ENCODE peak calls at places on chromosome 7, in five cellular contexts. One of them, this sample, is unnamed.

GRCh38 chr7:22983257-22983855 is 30.6 kb downstream of the HYCC1 start:
- DNase-seq in CD4-positive, alpha-beta memory T cell: no peak
- DNase-seq in heart left ventricle: no peak
- DNase-seq in K562: no peak
- DNase-seq in psoas muscle: no peak
- DNase-seq in this sample: no peak

GRCh38 chr7:75699993-75700392 is 38.7 kb downstream of the HIP1 start:
- DNase-seq in CD4-positive, alpha-beta memory T cell: no peak
- DNase-seq in heart left ventricle: no peak
- DNase-seq in K562: no peak
- DNase-seq in psoas muscle: no peak
- DNase-seq in this sample: peak

GRCh38 chr7:92259610-92260247 is 14.0 kb downstream of the ANKIB1 start:
- DNase-seq in CD4-positive, alpha-beta memory T cell: no peak
- DNase-seq in heart left ventricle: no peak
- DNase-seq in K562: no peak
- DNase-seq in psoas muscle: no peak
- DNase-seq in this sample: no peak

GRCh38 chr7:91668217-91668616 is 212.3 kb downstream of the MTERF1 start:
- DNase-seq in CD4-positive, alpha-beta memory T cell: no peak
- DNase-seq in heart left ventricle: no peak
- DNase-seq in K562: no peak
- DNase-seq in psoas muscle: no peak
- DNase-seq in this sample: no peak

GRCh38 chr7:26376208-26376917 is 84.7 kb downstream of the SNX10 start:
- DNase-seq in CD4-positive, alpha-beta memory T cell: peak
- DNase-seq in heart left ventricle: peak
- DNase-seq in K562: no peak
- DNase-seq in psoas muscle: peak
- DNase-seq in this sample: peak

GRCh38 chr7:55498770-55499169 is 73.5 kb downstream of the VOPP1 start:
- DNase-seq in CD4-positive, alpha-beta memory T cell: no peak
- DNase-seq in heart left ventricle: no peak
- DNase-seq in K562: no peak
- DNase-seq in psoas muscle: no peak
- DNase-seq in this sample: no peak

GRCh38 chr7:44988718-44989117 is 9.9 kb upstream of the MYO1G start:
- DNase-seq in CD4-positive, alpha-beta memory T cell: no peak
- DNase-seq in heart left ventricle: no peak
- DNase-seq in K562: no peak
- DNase-seq in psoas muscle: no peak
- DNase-seq in this sample: no peak

GRCh38 chr7:27161214-27161720 is 4.1 kb downstream of the HOXA9 start:
- DNase-seq in CD4-positive, alpha-beta memory T cell: no peak
- DNase-seq in heart left ventricle: peak
- DNase-seq in K562: peak
- DNase-seq in psoas muscle: peak
- DNase-seq in this sample: no peak

GRCh38 chr7:94760702-94761101 is 104.8 kb upstream of the SGCE start:
- DNase-seq in CD4-positive, alpha-beta memory T cell: no peak
- DNase-seq in heart left ventricle: no peak
- DNase-seq in K562: no peak
- DNase-seq in psoas muscle: no peak
- DNase-seq in this sample: no peak

GRCh38 chr7:138008588-138009349 is 6.9 kb upstream of the CREB3L2 start:
- DNase-seq in CD4-positive, alpha-beta memory T cell: peak
- DNase-seq in heart left ventricle: peak
- DNase-seq in K562: peak
- DNase-seq in psoas muscle: no peak
- DNase-seq in this sample: no peak

GRCh38 chr7:96199421-96199820 is 122.5 kb downstream of the SLC25A13 start:
- DNase-seq in CD4-positive, alpha-beta memory T cell: no peak
- DNase-seq in heart left ventricle: no peak
- DNase-seq in K562: peak
- DNase-seq in psoas muscle: no peak
- DNase-seq in this sample: no peak

GRCh38 chr7:22403344-22403743 is 46.4 kb upstream of the RAPGEF5 start:
- DNase-seq in CD4-positive, alpha-beta memory T cell: no peak
- DNase-seq in heart left ventricle: no peak
- DNase-seq in K562: no peak
- DNase-seq in psoas muscle: no peak
- DNase-seq in this sample: no peak

GRCh38 chr7:83096065-83096580 is 66.6 kb downstream of the PCLO start:
- DNase-seq in CD4-positive, alpha-beta memory T cell: no peak
- DNase-seq in heart left ventricle: no peak
- DNase-seq in K562: no peak
- DNase-seq in psoas muscle: no peak
- DNase-seq in this sample: no peak

GRCh38 chr7:120089968-120090367 is 183.0 kb upstream of the KCND2 start:
- DNase-seq in CD4-positive, alpha-beta memory T cell: no peak
- DNase-seq in heart left ventricle: no peak
- DNase-seq in K562: peak
- DNase-seq in psoas muscle: no peak
- DNase-seq in this sample: no peak

GRCh38 chr7:11212080-11212711 is 238.5 kb downstream of the PHF14 start:
- DNase-seq in CD4-positive, alpha-beta memory T cell: peak
- DNase-seq in heart left ventricle: peak
- DNase-seq in K562: peak
- DNase-seq in psoas muscle: no peak
- DNase-seq in this sample: no peak

GRCh38 chr7:5549096-5549896 is 125.7 kb upstream of the TNRC18 start:
- DNase-seq in CD4-positive, alpha-beta memory T cell: no peak
- DNase-seq in heart left ventricle: no peak
- DNase-seq in K562: peak
- DNase-seq in psoas muscle: peak
- DNase-seq in this sample: no peak

GRCh38 chr7:113774182-113774807 is 144.5 kb downstream of the PPP1R3A start:
- DNase-seq in CD4-positive, alpha-beta memory T cell: no peak
- DNase-seq in heart left ventricle: peak
- DNase-seq in K562: no peak
- DNase-seq in psoas muscle: no peak
- DNase-seq in this sample: no peak

GRCh38 chr7:41911792-41912191 is 208.9 kb upstream of the INHBA start:
- DNase-seq in CD4-positive, alpha-beta memory T cell: no peak
- DNase-seq in heart left ventricle: no peak
- DNase-seq in K562: no peak
- DNase-seq in psoas muscle: no peak
- DNase-seq in this sample: no peak

GRCh38 chr7:44762726-44763522 is 14.3 kb downstream of the ZMIZ2 start:
- DNase-seq in CD4-positive, alpha-beta memory T cell: no peak
- DNase-seq in heart left ventricle: no peak
- DNase-seq in K562: no peak
- DNase-seq in psoas muscle: no peak
- DNase-seq in this sample: no peak

GRCh38 chr7:40000734-40001315 is 50.8 kb downstream of the CDK13 start:
- DNase-seq in CD4-positive, alpha-beta memory T cell: no peak
- DNase-seq in heart left ventricle: no peak
- DNase-seq in K562: no peak
- DNase-seq in psoas muscle: no peak
- DNase-seq in this sample: no peak

GRCh38 chr7:137006293-137006692 is 137.8 kb downstream of the CHRM2 start:
- DNase-seq in CD4-positive, alpha-beta memory T cell: no peak
- DNase-seq in heart left ventricle: peak
- DNase-seq in K562: no peak
- DNase-seq in psoas muscle: no peak
- DNase-seq in this sample: no peak

GRCh38 chr7:78020874-78021249 is 222.3 kb downstream of the PHTF2 start:
- DNase-seq in CD4-positive, alpha-beta memory T cell: no peak
- DNase-seq in heart left ventricle: no peak
- DNase-seq in K562: no peak
- DNase-seq in psoas muscle: no peak
- DNase-seq in this sample: no peak

GRCh38 chr7:39735903-39736302 is 112.5 kb downstream of the RALA start:
- DNase-seq in CD4-positive, alpha-beta memory T cell: no peak
- DNase-seq in heart left ventricle: no peak
- DNase-seq in K562: no peak
- DNase-seq in psoas muscle: no peak
- DNase-seq in this sample: no peak

GRCh38 chr7:65609131-65609530 is 235.5 kb downstream of the ZNF92 start:
- DNase-seq in CD4-positive, alpha-beta memory T cell: no peak
- DNase-seq in heart left ventricle: no peak
- DNase-seq in K562: no peak
- DNase-seq in psoas muscle: no peak
- DNase-seq in this sample: no peak

GRCh38 chr7:155002411-155003214 is at the start of gene PAXIP1:
- DNase-seq in CD4-positive, alpha-beta memory T cell: no peak
- DNase-seq in heart left ventricle: peak
- DNase-seq in K562: peak
- DNase-seq in psoas muscle: peak
- DNase-seq in this sample: peak

GRCh38 chr7:23628370-23628769 is 31.2 kb downstream of the CCDC126 start:
- DNase-seq in CD4-positive, alpha-beta memory T cell: no peak
- DNase-seq in heart left ventricle: no peak
- DNase-seq in K562: no peak
- DNase-seq in psoas muscle: no peak
- DNase-seq in this sample: no peak

GRCh38 chr7:73716318-73716890 is 3.1 kb downstream of the STX1A start:
- DNase-seq in CD4-positive, alpha-beta memory T cell: no peak
- DNase-seq in heart left ventricle: no peak
- DNase-seq in K562: no peak
- DNase-seq in psoas muscle: no peak
- DNase-seq in this sample: no peak

GRCh38 chr7:76318488-76319353 is 16.2 kb downstream of the HSPB1 start:
- DNase-seq in CD4-positive, alpha-beta memory T cell: peak
- DNase-seq in heart left ventricle: peak
- DNase-seq in K562: peak
- DNase-seq in psoas muscle: peak
- DNase-seq in this sample: peak

GRCh38 chr7:7766671-7767070 is 48.3 kb upstream of the RPA3 start:
- DNase-seq in CD4-positive, alpha-beta memory T cell: no peak
- DNase-seq in heart left ventricle: no peak
- DNase-seq in K562: no peak
- DNase-seq in psoas muscle: no peak
- DNase-seq in this sample: no peak

GRCh38 chr7:7765422-7765821 is 47.0 kb upstream of the RPA3 start:
- DNase-seq in CD4-positive, alpha-beta memory T cell: no peak
- DNase-seq in heart left ventricle: no peak
- DNase-seq in K562: no peak
- DNase-seq in psoas muscle: no peak
- DNase-seq in this sample: no peak

GRCh38 chr7:7761340-7761973 is 43.0 kb upstream of the RPA3 start:
- DNase-seq in CD4-positive, alpha-beta memory T cell: peak
- DNase-seq in heart left ventricle: no peak
- DNase-seq in K562: peak
- DNase-seq in psoas muscle: no peak
- DNase-seq in this sample: no peak

GRCh38 chr7:7764515-7765138 is 46.2 kb upstream of the RPA3 start:
- DNase-seq in CD4-positive, alpha-beta memory T cell: peak
- DNase-seq in heart left ventricle: no peak
- DNase-seq in K562: no peak
- DNase-seq in psoas muscle: no peak
- DNase-seq in this sample: no peak

DNA sequence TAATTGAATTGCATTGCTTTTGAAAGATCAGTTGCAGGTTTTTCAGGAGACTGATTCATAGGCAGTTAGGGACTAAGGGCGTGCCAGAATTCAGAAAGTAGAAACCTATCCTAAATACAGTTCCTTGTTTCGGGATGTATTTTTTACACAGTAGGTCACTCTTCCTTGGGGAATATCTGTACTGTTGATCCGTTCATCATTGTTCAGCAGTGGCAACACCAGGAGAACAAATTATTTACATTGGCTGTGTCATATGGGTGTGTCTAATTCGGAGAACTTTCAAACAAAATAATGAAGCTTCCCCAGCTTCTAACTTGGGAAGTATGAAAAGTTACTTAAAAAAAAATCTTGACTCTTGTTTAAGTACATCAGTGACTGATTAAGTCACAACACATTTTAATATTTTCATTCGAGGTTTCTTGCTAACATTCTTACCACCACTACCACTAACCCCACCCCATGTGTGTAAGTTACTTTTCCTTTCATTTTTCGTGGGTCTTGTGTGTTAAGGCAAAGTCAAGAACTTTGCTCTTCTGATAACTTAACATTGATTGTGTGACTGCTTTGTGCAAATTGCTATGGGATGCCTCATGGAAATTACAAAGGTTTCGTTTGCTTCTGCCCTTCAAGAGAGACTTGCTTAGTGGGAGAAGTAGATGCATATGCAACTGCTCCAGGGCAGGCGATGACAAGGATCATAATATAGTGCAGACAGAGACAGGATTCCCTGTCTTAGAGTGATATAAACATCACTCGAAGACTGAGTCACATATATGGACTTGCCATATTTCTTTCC is 43.8 kb upstream of the RPA3 start:
- DNase-seq in CD4-positive, alpha-beta memory T cell: peak
- DNase-seq in heart left ventricle: no peak
- DNase-seq in K562: no peak
- DNase-seq in psoas muscle: no peak
- DNase-seq in this sample: no peak
- H3K27ac ChIP-seq in CD4-positive, alpha-beta memory T cell: peak
- H3K27ac ChIP-seq in heart left ventricle: peak
- H3K27ac ChIP-seq in K562: no peak
- H3K27ac ChIP-seq in psoas muscle: peak
- H3K27ac ChIP-seq in this sample: no peak

DNA sequence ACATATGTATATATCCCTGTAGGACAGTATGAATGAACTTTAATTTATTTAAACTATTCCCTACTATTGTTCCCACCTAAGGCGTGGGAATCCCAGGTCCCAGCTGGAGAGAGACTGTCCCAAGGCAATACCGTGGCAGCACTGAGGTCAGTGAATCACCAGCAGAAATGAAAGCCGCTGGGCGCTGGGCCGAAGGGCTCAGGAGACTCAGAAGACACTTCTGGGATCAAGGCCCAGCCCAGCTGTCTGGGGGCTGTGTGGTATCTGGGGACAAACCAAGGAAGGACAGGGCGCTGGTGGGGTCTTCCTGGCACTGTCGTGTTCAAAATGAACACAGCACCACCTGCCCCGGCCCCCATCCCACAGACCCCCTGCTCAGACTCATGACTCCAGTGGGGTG is 49.6 kb upstream of the MYL10 start:
- DNase-seq in CD4-positive, alpha-beta memory T cell: no peak
- DNase-seq in heart left ventricle: no peak
- DNase-seq in K562: no peak
- DNase-seq in psoas muscle: peak
- DNase-seq in this sample: no peak
- H3K4me3 ChIP-seq in CD4-positive, alpha-beta memory T cell: no peak
- H3K4me3 ChIP-seq in heart left ventricle: no peak
- H3K4me3 ChIP-seq in K562: no peak
- H3K4me3 ChIP-seq in psoas muscle: no peak
- H3K4me3 ChIP-seq in this sample: no peak

DNA sequence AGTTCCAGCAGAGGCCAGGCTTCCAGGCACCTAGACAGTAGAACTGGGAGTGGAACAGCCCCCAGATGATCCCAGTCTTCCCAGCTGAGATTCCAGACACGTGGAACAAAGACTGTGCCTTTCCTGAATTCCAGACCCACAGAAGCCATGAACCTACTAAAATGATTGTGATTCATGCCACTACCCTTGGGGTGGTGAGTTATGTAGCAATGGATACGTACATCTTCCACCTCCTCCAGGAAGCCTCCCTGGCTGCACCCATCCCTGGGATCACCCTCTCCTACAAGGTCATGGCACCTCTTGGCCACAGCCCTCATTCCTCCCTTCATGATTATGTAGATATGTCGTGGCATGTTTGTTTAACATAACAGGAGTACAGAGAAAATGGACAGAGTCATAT is 83.4 kb downstream of the NPTX2 start:
- DNase-seq in CD4-positive, alpha-beta memory T cell: no peak
- DNase-seq in heart left ventricle: no peak
- DNase-seq in K562: no peak
- DNase-seq in psoas muscle: no peak
- DNase-seq in this sample: no peak
- H3K27ac ChIP-seq in CD4-positive, alpha-beta memory T cell: no peak
- H3K27ac ChIP-seq in heart left ventricle: no peak
- H3K27ac ChIP-seq in K562: no peak
- H3K27ac ChIP-seq in psoas muscle: no peak
- H3K27ac ChIP-seq in this sample: no peak

GRCh38 chr7:150974468-150975391 is 3.4 kb downstream of the KCNH2 start:
- DNase-seq in CD4-positive, alpha-beta memory T cell: peak
- DNase-seq in heart left ventricle: peak
- DNase-seq in K562: peak
- DNase-seq in psoas muscle: no peak
- DNase-seq in this sample: no peak
- H3K4me3 ChIP-seq in CD4-positive, alpha-beta memory T cell: peak
- H3K4me3 ChIP-seq in heart left ventricle: peak
- H3K4me3 ChIP-seq in K562: peak
- H3K4me3 ChIP-seq in psoas muscle: peak
- H3K4me3 ChIP-seq in this sample: peak

This sample was measured in aorta.